ENCODE peak calls at places on chromosomes 13 and 19, in four cellular contexts. W is H9, A is GM23248, C is HepG2. N is an unnamed sample. For H3K27me3 and H4K20me1, the result is how much of the 10 kb centered on the place peaks cover.

GRCh38 chr13:67101730-67102467 is 128.2 kb downstream of the PCDH9 start:
- DNase-seq in C (no peak), A (no peak), W (no peak), N (no peak)

GRCh38 chr13:90633849-90634248 is 713.6 kb upstream of the MIR17HG start:
- DNase-seq in A (no peak), C (no peak), W (no peak), N (no peak)

GRCh38 chr19:38719761-38720558 is 24.3 kb downstream of the CAPN12 start:
- DNase-seq in W (no peak), A (no peak), C (no peak), N (no peak)

GRCh38 chr13:23660249-23660648 is 90.0 kb downstream of the TNFRSF19 start:
- DNase-seq in W (no peak), C (no peak), A (no peak), N (no peak)

GRCh38 chr19:40533508-40533907 is 43.2 kb upstream of the SHKBP1 start:
- DNase-seq in C (no peak), W (no peak), A (no peak), N (peak)

GRCh38 chr13:19713186-19713965 is 69.4 kb downstream of the PSPC1 start:
- DNase-seq in A (peak), C (no peak), W (no peak), N (no peak)

GRCh38 chr19:4575978-4576933 is 16.8 kb upstream of the SEMA6B start:
- DNase-seq in W (peak), A (peak), C (peak), N (peak)

GRCh38 chr13:67023088-67023893 is 206.8 kb downstream of the PCDH9 start:
- DNase-seq in C (no peak), W (peak), A (no peak), N (no peak)

GRCh38 chr19:47499863-47500830 is 14.7 kb downstream of the NAPA start:
- DNase-seq in W (peak), C (no peak), A (no peak), N (peak)

GRCh38 chr13:43934273-43934672 is 54.6 kb downstream of the LACC1 start:
- DNase-seq in A (peak), C (no peak), W (no peak), N (peak)

GRCh38 chr13:34065915-34066314 is 248.0 kb downstream of the RFC3 start:
- DNase-seq in W (no peak), C (no peak), A (no peak), N (no peak)

GRCh38 chr13:42930136-42930535 is 61.9 kb downstream of the EPSTI1 start:
- DNase-seq in A (no peak), W (no peak), C (peak), N (no peak)

GRCh38 chr19:10402441-10403038 is 802 bp downstream of the CDC37 start:
- DNase-seq in C (peak), A (peak), W (no peak), N (peak)

GRCh38 chr19:35856001-35856400 is 710 bp upstream of the KIRREL2 start:
- DNase-seq in A (no peak), W (peak), C (no peak), N (no peak)
- H3K27me3 ChIP-seq in A (half or more), W (under half), C (under half), N (half or more)

GRCh38 chr19:2151339-2152229 is at the start of gene AP3D1:
- DNase-seq in C (peak), A (peak), W (peak), N (peak)

GRCh38 chr19:2145831-2146241 is 5.5 kb downstream of the AP3D1 start:
- DNase-seq in W (no peak), C (no peak), A (peak), N (peak)

GRCh38 chr19:2148482-2149135 is 2.8 kb downstream of the AP3D1 start:
- DNase-seq in A (no peak), C (no peak), W (no peak), N (peak)

GRCh38 chr19:2150794-2151338 is 500 bp downstream of the AP3D1 start:
- DNase-seq in A (no peak), C (no peak), W (no peak), N (peak)

DNA sequence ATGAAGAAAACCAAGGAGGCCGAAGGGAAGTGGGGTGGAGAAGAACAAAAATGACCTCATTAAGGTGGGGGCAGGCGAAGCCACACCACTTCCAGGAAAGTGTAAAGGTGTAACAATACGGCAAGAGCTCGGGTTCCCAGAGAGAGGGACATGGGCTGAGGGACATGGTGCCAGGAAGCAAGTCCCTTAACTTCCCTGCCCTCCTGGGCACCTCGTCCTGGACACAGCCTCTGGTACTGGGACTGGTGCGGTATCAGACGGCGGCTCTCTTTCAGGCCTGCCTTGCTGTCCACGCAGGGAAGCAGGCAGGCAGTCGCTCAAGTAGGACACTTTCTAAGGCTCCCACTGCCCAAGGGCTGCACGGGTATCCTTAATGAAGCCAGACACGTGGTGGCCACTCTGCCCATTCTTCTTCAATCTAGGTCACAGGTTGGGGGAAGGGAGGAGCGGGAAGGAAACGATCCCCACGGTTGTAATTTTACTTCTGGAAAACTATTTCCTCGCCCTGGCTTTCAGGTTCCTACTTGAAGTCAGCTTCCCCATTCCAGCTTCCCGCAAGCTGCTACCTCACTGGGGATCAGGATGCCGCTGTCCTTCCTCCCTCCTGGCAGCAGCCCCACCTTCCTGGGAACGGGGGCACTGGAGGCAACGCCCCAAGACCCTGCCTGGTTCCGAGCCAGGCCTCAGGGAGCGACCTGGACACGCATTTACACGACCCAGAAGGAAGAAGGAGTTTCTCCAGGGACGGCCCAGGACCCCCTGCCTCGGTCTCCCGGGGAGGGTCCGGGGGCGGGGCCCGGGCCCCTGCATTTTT is 1.2 kb downstream of the AP3D1 start:
- DNase-seq in C (no peak), W (no peak), A (peak), N (peak)
- H4K20me1 ChIP-seq in C (under half), W (under half), A (under half), N (half or more)

GRCh38 chr19:1717970-1718264 is 35.4 kb upstream of the ONECUT3 start:
- DNase-seq in C (no peak), W (no peak), A (no peak), N (no peak)
- H3K27me3 ChIP-seq in C (under half), W (under half), A (under half), N (under half)

DNA sequence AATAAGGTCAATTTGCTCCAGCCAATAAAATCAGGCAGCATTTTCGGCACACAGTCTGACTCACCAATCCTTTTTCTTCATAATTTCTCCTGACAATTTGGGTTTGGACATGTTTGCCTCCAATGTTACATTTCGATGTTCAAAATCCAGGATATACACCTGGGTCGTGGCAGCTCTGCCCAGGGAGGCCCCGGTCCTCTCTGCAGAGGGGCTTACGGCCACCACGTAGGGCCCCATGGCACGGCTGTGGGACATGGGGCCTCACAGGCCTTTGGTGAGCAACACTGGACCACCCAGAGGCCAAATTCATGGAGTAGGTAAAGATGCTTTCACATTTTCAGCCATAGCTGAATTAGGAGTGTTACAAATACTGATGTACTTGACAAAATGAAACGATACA is 25.4 kb downstream of the IRS2 start:
- DNase-seq in W (no peak), C (no peak), A (no peak), N (no peak)
- H4K20me1 ChIP-seq in W (under half), C (under half), A (under half), N (under half)

N was measured in osteoblast.